ENCODE peak calls at places on chromosomes 12 and 14, in eight cellular contexts. L is HT-29; N is naive thymus-derived CD8-positive, alpha-beta T cell; C is hepatocyte; O is cardiac muscle cell; F is amniotic stem cell; K is fibroblast of the aortic adventitia; Y is T-helper 1 cell. Q is an unnamed sample.

GRCh38 chr14:91202234-91202974 is 42.1 kb downstream of the GPR68 start:
- DNase-seq in L (no peak), N (no peak), C (no peak), O (no peak), F (no peak), K (peak; percentile 75), Y (no peak), Q (no peak)

GRCh38 chr12:97308576-97309198 is 153.9 kb upstream of the RMST start:
- DNase-seq in L (peak; percentile 61), N (no peak), C (peak; percentile 58), O (peak; percentile 55), F (peak; percentile 11), K (peak; percentile 76), Y (peak; percentile 14), Q (peak; percentile 44)

GRCh38 chr12:49489720-49490119 is 49.1 kb upstream of the KCNH3 start:
- DNase-seq in L (no peak), N (no peak), C (no peak), O (no peak), F (peak; percentile 17), K (peak; percentile 92), Y (no peak), Q (peak; percentile 90)

GRCh38 chr12:2792670-2793500 is 1.9 kb upstream of the FKBP4 start:
- DNase-seq in L (no peak), N (no peak), C (no peak), O (no peak), F (no peak), K (no peak), Y (no peak), Q (no peak)

GRCh38 chr14:32560213-32560857 is 231.2 kb downstream of the AKAP6 start:
- DNase-seq in L (peak; percentile 72), N (no peak), C (peak; percentile 80), O (peak; percentile 80), F (peak; percentile 60), K (peak; percentile 92), Y (no peak), Q (peak; percentile 79)

GRCh38 chr14:58954874-58955273 is 233.6 kb upstream of the DAAM1 start:
- DNase-seq in L (no peak), N (no peak), C (no peak), O (no peak), F (no peak), K (no peak), Y (no peak), Q (no peak)

GRCh38 chr12:132766380-132767085 is 4.9 kb upstream of the ANKLE2 start:
- DNase-seq in L (peak; percentile 55), N (no peak), C (no peak), O (peak; percentile 38), F (no peak), K (peak; percentile 16), Y (no peak), Q (no peak)

GRCh38 chr14:55416866-55417265 is 5.2 kb upstream of the ATG14 start:
- DNase-seq in L (no peak), N (no peak), C (peak; percentile 34), O (peak; percentile 53), F (no peak), K (no peak), Y (no peak), Q (peak; percentile 32)

GRCh38 chr14:105007593-105008264 is 13.2 kb downstream of the CDCA4 start:
- DNase-seq in L (no peak), N (no peak), C (no peak), O (no peak), F (no peak), K (no peak), Y (no peak), Q (no peak)

GRCh38 chr12:90945070-90945649 is 9.8 kb downstream of the CCER1 start:
- DNase-seq in L (peak; percentile 48), N (no peak), C (peak; percentile 57), O (peak; percentile 48), F (peak; percentile 48), K (peak; percentile 61), Y (no peak), Q (peak; percentile 31)

GRCh38 chr14:90715993-90716392 is 100.2 kb downstream of the TTC7B start:
- DNase-seq in L (no peak), N (no peak), C (no peak), O (no peak), F (no peak), K (no peak), Y (no peak), Q (no peak)

GRCh38 chr14:37587438-37587837 is 7.6 kb downstream of the FOXA1 start:
- DNase-seq in L (peak; percentile 68), N (no peak), C (no peak), O (no peak), F (no peak), K (no peak), Y (no peak), Q (no peak)

GRCh38 chr12:50505386-50505827 is 622 bp downstream of the DIP2B start:
- DNase-seq in L (peak; percentile 42), N (peak; percentile 24), C (peak; percentile 34), O (peak; percentile 29), F (no peak), K (peak; percentile 26), Y (no peak), Q (peak; percentile 41)

Q was measured in EL.